ENCODE peak calls at places on chromosome 18, in eight cellular contexts. O is HCT116, V is tibial artery, H is AG04450, P is fibroblast of the aortic adventitia, J is cardiac fibroblast, Z is K562, Q is pancreas. G is an unnamed sample.

GRCh38 chr18:5964996-5965395 is 69.7 kb upstream of the TMEM200C start:
- DNase-seq in O (no peak), Z (no peak), Q (no peak), H (no peak), V (no peak), P (no peak), J (no peak), G (no peak)

GRCh38 chr18:67916142-67916541 is 399.6 kb upstream of the DSEL start:
- DNase-seq in V (no peak), H (no peak), O (no peak), Z (no peak), P (peak), Q (no peak), J (no peak), G (no peak)

GRCh38 chr18:23136326-23137092 is 1.2 kb downstream of the CABLES1 start:
- DNase-seq in V (peak), Z (no peak), P (no peak), H (no peak), O (no peak), J (peak), Q (peak), G (no peak)

GRCh38 chr18:59211629-59212028 is 8.3 kb upstream of the GRP start:
- DNase-seq in J (no peak), O (no peak), P (no peak), H (no peak), Q (no peak), Z (no peak), V (no peak), G (no peak)

GRCh38 chr18:48218285-48219022 is 190.7 kb downstream of the ZBTB7C start:
- DNase-seq in O (no peak), Q (no peak), P (no peak), V (no peak), H (no peak), Z (no peak), J (no peak), G (no peak)

GRCh38 chr18:58915006-58915799 is 50.5 kb downstream of the ZNF532 start:
- DNase-seq in Q (no peak), O (no peak), J (no peak), H (no peak), P (no peak), V (no peak), Z (no peak), G (no peak)

GRCh38 chr18:64407606-64408005 is 258.7 kb upstream of the LINC00305 start:
- DNase-seq in Z (no peak), P (no peak), J (no peak), O (no peak), H (no peak), V (no peak), Q (no peak), G (no peak)

GRCh38 chr18:64653068-64653467 is 504.2 kb upstream of the LINC00305 start:
- DNase-seq in V (no peak), Z (no peak), P (no peak), Q (no peak), J (no peak), O (no peak), H (no peak), G (no peak)

GRCh38 chr18:59582395-59582794 is 114.8 kb downstream of the CCBE1 start:
- DNase-seq in P (peak), J (no peak), Q (no peak), H (no peak), Z (no peak), V (no peak), O (no peak), G (no peak)

GRCh38 chr18:44729631-44730101 is 49.0 kb downstream of the SETBP1 start:
- DNase-seq in J (peak), H (peak), Z (peak), V (no peak), O (no peak), P (peak), Q (no peak), G (peak)

GRCh38 chr18:43159091-43159490 is 43.6 kb upstream of the RIT2 start:
- DNase-seq in J (peak), H (no peak), Q (no peak), Z (no peak), O (no peak), P (peak), V (no peak), G (no peak)

GRCh38 chr18:77007251-77007650 is 125.3 kb downstream of the MBP start:
- DNase-seq in Z (no peak), P (no peak), Q (peak), O (no peak), V (peak), H (no peak), J (no peak), G (no peak)

GRCh38 chr18:34528177-34528576 is 181.9 kb upstream of the DTNA start:
- DNase-seq in J (no peak), Z (no peak), O (no peak), P (no peak), Q (no peak), H (no peak), V (no peak), G (no peak)

GRCh38 chr18:457120-457519 is 43.4 kb downstream of the COLEC12 start:
- DNase-seq in V (peak), J (peak), H (no peak), Q (no peak), P (peak), Z (no peak), O (no peak), G (peak)

GRCh38 chr18:78492064-78492812 is 487.4 kb upstream of the SALL3 start:
- DNase-seq in V (no peak), O (no peak), J (no peak), H (no peak), Z (no peak), P (no peak), Q (no peak), G (no peak)

GRCh38 chr18:47113796-47114540 is 36.3 kb downstream of the HDHD2 start:
- DNase-seq in O (no peak), P (no peak), Q (no peak), V (no peak), H (no peak), J (no peak), Z (no peak), G (no peak)

GRCh38 chr18:24428709-24429108 is 2.2 kb downstream of the IMPACT start:
- DNase-seq in H (no peak), P (no peak), V (no peak), Z (no peak), O (no peak), J (no peak), Q (no peak), G (no peak)

GRCh38 chr18:53018791-53019190 is 678.8 kb downstream of the DCC start:
- DNase-seq in P (no peak), Z (no peak), J (peak), V (no peak), Q (no peak), O (no peak), H (no peak), G (no peak)

GRCh38 chr18:7084766-7085080 is 32.9 kb downstream of the LAMA1 start:
- DNase-seq in Z (no peak), Q (no peak), V (no peak), H (peak), O (no peak), J (peak), P (peak), G (peak)

GRCh38 chr18:76380791-76381405 is 114.1 kb downstream of the ZNF516 start:
- DNase-seq in Q (no peak), P (no peak), V (no peak), Z (peak), H (no peak), J (no peak), O (peak), G (peak)

GRCh38 chr18:22915337-22915736 is 17.8 kb upstream of the RBBP8 start:
- DNase-seq in P (no peak), J (no peak), Q (no peak), H (no peak), Z (no peak), V (no peak), O (no peak), G (no peak)

GRCh38 chr18:41145526-41145925 is 809.5 kb upstream of the PIK3C3 start:
- DNase-seq in H (no peak), Z (no peak), J (peak), P (no peak), O (no peak), V (no peak), Q (no peak), G (no peak)

GRCh38 chr18:45085916-45086624 is 405.4 kb downstream of the SETBP1 start:
- DNase-seq in J (no peak), V (no peak), P (no peak), Q (no peak), O (no peak), Z (no peak), H (no peak), G (no peak)

GRCh38 chr18:72235422-72235821 is 308.7 kb downstream of the CBLN2 start:
- DNase-seq in J (no peak), Z (no peak), V (no peak), Q (no peak), O (no peak), H (no peak), P (no peak), G (no peak)

GRCh38 chr18:61352611-61353010 is 19.4 kb downstream of the CDH20 start:
- DNase-seq in V (no peak), J (no peak), Z (no peak), Q (no peak), P (peak), O (no peak), H (no peak), G (no peak)
- H3K4me3 ChIP-seq in V (no peak), J (no peak), Z (no peak), Q (no peak), P (no peak), O (no peak), H (no peak), G (no peak)

GRCh38 chr18:9086015-9086414 is 16.5 kb upstream of the NDUFV2 start:
- DNase-seq in V (no peak), H (no peak), O (no peak), P (no peak), Z (no peak), J (no peak), Q (no peak), G (no peak)
- TF ChIP-seq CTCF in V (no peak), H (no peak), O (no peak), P (no peak), Z (no peak), J (no peak), Q (no peak), G (no peak)

DNA sequence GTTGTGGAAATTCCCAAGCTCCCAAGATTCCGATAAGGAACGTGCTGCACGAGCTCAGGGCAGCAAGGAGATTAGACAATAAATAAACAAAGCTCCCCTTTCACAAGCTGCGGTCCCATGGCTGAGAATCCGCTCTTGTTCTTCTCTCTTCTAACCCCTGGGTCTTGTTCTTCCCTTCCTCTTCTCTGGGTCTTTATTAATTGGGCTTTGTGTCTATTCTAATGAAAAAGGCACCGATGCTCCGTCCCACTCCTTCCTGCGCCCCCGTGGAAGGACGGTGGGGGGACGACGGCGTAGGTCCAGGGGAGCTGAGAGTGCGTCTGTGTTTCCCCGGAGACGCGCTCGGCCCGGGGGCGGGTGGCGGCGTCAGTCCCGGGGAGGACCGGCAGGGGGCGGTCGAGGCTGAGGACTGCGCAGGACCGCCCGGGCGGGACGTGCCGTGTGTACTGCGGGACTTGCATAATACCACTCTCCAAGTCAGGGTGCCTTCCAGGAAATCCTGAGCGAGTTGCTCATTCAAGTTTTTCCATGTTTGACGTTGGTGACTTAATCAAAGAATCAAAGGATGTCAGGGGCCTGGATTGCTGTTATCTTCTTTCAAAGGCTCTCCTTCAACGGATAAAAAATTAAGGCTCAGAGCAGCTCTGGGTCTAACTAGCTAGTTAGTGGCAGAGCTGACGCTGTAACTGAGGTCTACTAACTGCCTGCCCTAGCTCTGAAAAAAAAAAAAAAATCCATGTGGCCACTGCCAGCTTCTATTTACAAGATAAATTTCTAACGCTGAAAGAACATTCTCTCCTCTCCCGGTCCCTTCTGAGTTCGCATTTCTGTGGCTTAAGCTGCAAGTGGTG is 321.4 kb downstream of the TGIF1 start:
- DNase-seq in J (peak), H (peak), O (peak), Z (peak), P (peak), Q (peak), V (peak), G (peak)
- H3K4me3 ChIP-seq in J (peak), H (peak), O (peak), Z (peak), P (peak), Q (peak), V (peak), G (peak)

GRCh38 chr18:79964330-79965118 is at the start of gene HSBP1L1:
- DNase-seq in Z (no peak), V (no peak), O (peak), J (peak), Q (peak), P (peak), H (no peak), G (peak)

GRCh38 chr18:79963658-79964329 is 649 bp upstream of the HSBP1L1 start:
- DNase-seq in P (no peak), Z (no peak), O (no peak), V (no peak), J (no peak), Q (no peak), H (no peak), G (no peak)

GRCh38 chr18:79961527-79962291 is 2.7 kb upstream of the HSBP1L1 start:
- DNase-seq in P (no peak), V (no peak), J (peak), Q (no peak), Z (peak), H (no peak), O (no peak), G (peak)

GRCh38 chr18:79962311-79962710 is 2.1 kb upstream of the HSBP1L1 start:
- DNase-seq in H (no peak), V (no peak), J (peak), O (peak), Q (no peak), P (peak), Z (no peak), G (peak)

DNA sequence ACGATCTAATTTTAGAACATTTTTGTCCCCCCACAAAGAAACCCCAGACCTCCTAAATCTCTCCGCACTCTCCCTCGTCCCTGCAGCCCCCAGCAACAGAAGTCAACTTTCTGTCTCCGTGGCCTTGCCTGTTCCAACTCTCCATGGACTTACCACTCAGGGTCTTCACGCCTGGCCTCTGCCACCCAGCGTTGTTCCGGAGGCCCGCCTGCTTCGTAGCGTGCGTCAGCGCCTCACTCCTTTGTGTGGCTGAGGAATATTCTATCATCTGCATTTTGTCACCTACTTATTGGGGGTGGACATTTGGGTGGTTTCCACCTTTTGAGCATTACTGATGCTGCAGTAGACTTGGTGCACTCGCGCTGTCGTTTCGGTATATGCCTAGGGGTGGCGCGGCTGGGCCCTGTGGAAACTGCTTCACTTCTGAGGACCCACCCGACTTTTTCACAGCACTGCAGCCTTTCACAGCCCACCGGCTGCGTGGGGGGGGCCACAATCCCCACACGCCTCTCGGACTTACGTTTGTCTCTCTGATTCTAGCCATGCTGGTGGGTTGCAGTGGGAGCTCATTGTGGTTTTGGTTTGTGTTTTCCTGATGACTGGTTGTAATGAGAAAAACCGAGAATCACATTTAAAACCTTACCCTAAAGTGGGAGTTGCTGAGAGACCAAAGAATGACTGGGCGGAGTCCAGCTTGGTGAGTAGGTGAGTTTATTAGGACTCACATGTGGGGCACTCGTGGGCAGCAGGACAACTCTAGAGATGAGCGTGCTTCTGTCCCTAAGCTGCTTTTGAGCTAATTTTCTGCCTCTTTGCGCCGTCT is 1.4 kb upstream of the HSBP1L1 start:
- DNase-seq in O (no peak), Z (no peak), P (no peak), V (no peak), H (no peak), J (no peak), Q (no peak), G (no peak)
- TF ChIP-seq CTCF in O (no peak), Z (no peak), P (no peak), V (no peak), H (no peak), J (no peak), Q (no peak), G (no peak)

GRCh38 chr18:8708670-8709069 is 3.3 kb downstream of the MTCL1 start:
- DNase-seq in P (no peak), Q (no peak), H (no peak), J (no peak), V (no peak), Z (no peak), O (no peak), G (no peak)
- H3K4me3 ChIP-seq in P (peak), Q (no peak), H (peak), J (no peak), V (no peak), Z (no peak), O (no peak), G (peak)

DNA sequence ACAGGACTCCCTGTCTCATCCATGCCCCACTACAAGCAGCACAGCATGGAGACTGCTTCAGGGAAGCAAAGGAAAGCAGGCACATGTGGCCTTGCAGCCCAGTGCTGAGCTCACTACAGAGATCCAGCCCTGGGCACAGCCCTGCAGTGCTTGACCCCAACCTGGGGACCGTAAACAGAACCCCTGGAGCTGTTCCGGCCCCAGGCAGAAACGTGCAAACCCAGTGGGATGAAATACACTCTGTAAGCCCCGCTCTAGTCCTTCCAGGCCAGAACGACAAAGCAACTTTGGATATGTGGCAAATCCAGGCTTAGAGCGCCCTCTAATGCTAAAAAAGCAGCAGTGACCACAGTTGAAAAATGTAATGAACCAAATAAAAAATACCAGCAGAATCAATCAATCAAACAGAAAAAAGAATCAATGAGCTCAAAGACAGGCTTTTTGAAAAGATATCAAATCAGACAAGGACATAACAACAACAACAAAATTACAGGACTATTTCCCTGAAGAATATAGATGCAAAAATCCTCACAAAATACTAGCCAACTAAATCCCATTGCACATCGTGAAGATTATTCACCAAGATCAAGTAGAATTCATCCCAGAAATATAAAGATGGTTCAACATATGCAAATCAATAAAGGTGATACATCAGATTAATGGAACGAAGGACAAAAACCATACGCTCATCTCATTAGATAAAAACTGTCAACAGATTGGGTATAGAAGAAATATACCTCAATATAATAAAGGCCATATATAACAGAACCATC is 45.6 kb downstream of the ZNF519 start:
- DNase-seq in J (peak), V (no peak), P (peak), H (no peak), Q (no peak), Z (peak), O (no peak), G (peak)
- TF ChIP-seq CTCF in J (peak), V (peak), P (peak), H (peak), Q (peak), Z (peak), O (peak), G (peak)

G was measured in fibroblast of villous mesenchyme.